ENCODE peak calls at places on chromosomes 4 and X, in ten cellular contexts. F, N, U, S, R, P, V, T, D and Z are unnamed samples.

GRCh38 chr4:37978509-37978908 is 18.3 kb downstream of the PTTG2 start:
- DNase-seq in S (no peak), P (no peak), N (no peak), U (no peak), V (no peak), D (no peak), F (no peak), T (no peak), R (no peak), Z (no peak)

GRCh38 chr4:13561673-13562072 is 17.4 kb upstream of the NKX3-2 start:
- DNase-seq in T (no peak), N (no peak), S (no peak), F (no peak), D (no peak), R (no peak), P (no peak), V (no peak), U (no peak), Z (no peak)

GRCh38 chr4:171024720-171025303 is 788.4 kb upstream of the GALNTL6 start:
- DNase-seq in D (no peak), P (no peak), R (no peak), T (no peak), S (no peak), N (no peak), U (no peak), V (no peak), F (no peak), Z (no peak)

GRCh38 chr4:7301846-7302630 is 109.7 kb downstream of the SORCS2 start:
- DNase-seq in R (no peak), T (no peak), N (no peak), S (no peak), D (no peak), U (no peak), P (no peak), V (no peak), F (no peak), Z (no peak)

GRCh38 chr4:81375745-81376144 is 96.0 kb downstream of the RASGEF1B start:
- DNase-seq in S (no peak), P (no peak), F (no peak), D (no peak), U (no peak), R (no peak), T (no peak), N (no peak), V (no peak), Z (no peak)

GRCh38 chr4:137509855-137510282 is 22.4 kb downstream of the PCDH18 start:
- DNase-seq in V (no peak), D (no peak), F (no peak), S (no peak), P (no peak), R (no peak), U (no peak), N (no peak), T (no peak), Z (no peak)

GRCh38 chr4:68808060-68808459 is 7.7 kb upstream of the UGT2B10 start:
- DNase-seq in P (no peak), D (no peak), F (no peak), N (no peak), T (no peak), V (no peak), R (no peak), U (no peak), S (no peak), Z (no peak)

GRCh38 chrX:134423606-134424005 is 36.4 kb upstream of the HPRT1 start:
- DNase-seq in T (no peak), V (peak), S (no peak), D (no peak), P (no peak), U (no peak), R (no peak), F (no peak), N (no peak), Z (no peak)

GRCh38 chr4:114025176-114025777 is 45.8 kb upstream of the ARSJ start:
- DNase-seq in P (no peak), F (no peak), U (no peak), N (no peak), R (no peak), S (no peak), V (no peak), T (no peak), D (no peak), Z (no peak)

GRCh38 chr4:162506253-162506652 is 342.5 kb upstream of the FSTL5 start:
- DNase-seq in V (no peak), S (no peak), R (no peak), D (no peak), P (no peak), U (no peak), T (no peak), N (no peak), F (no peak), Z (no peak)

GRCh38 chr4:8759987-8760386 is 111.7 kb downstream of the HMX1 start:
- DNase-seq in U (no peak), N (no peak), S (no peak), T (no peak), D (peak), F (no peak), P (no peak), V (no peak), R (no peak), Z (no peak)

GRCh38 chr4:74059161-74059829 is 20.8 kb upstream of the CXCL3 start:
- DNase-seq in P (no peak), R (no peak), F (no peak), S (no peak), D (no peak), V (no peak), T (no peak), U (no peak), N (no peak), Z (no peak)

GRCh38 chr4:183823394-183823793 is 81.7 kb upstream of the STOX2 start:
- DNase-seq in S (no peak), D (no peak), F (peak), V (no peak), U (no peak), N (no peak), R (no peak), P (no peak), T (no peak), Z (peak)

GRCh38 chr4:169604903-169605331 is 7.5 kb downstream of the NEK1 start:
- DNase-seq in S (no peak), D (no peak), P (no peak), N (no peak), R (no peak), T (no peak), V (no peak), U (no peak), F (no peak), Z (no peak)

GRCh38 chr4:1235381-1236102 is 13.4 kb downstream of the CTBP1 start:
- DNase-seq in D (peak), P (no peak), N (no peak), R (no peak), F (no peak), T (no peak), V (no peak), U (no peak), S (no peak), Z (no peak)

GRCh38 chr4:2942037-2942531 is 21.1 kb downstream of the NOP14 start:
- DNase-seq in U (no peak), F (no peak), N (no peak), T (no peak), D (no peak), P (no peak), R (no peak), V (no peak), S (no peak), Z (no peak)

GRCh38 chr4:47561331-47561730 is 76.3 kb downstream of the ATP10D start:
- DNase-seq in P (no peak), D (no peak), F (no peak), N (no peak), S (no peak), V (no peak), U (no peak), R (no peak), T (no peak), Z (no peak)

GRCh38 chr4:41611881-41612871 is 74.2 kb downstream of the LIMCH1 start:
- DNase-seq in D (peak), S (peak), T (no peak), P (peak), R (peak), F (no peak), U (no peak), N (no peak), V (no peak), Z (no peak)

GRCh38 chr4:122827258-122827887 is 742 bp downstream of the FGF2 start:
- DNase-seq in U (no peak), V (peak), P (peak), S (no peak), F (no peak), R (peak), T (no peak), D (peak), N (no peak), Z (no peak)

GRCh38 chr4:68342139-68342538 is 7.8 kb downstream of the YTHDC1 start:
- DNase-seq in P (peak), T (no peak), F (no peak), V (peak), D (no peak), R (no peak), S (no peak), N (no peak), U (no peak), Z (peak)

GRCh38 chrX:95885074-95885473 is 799.6 kb upstream of the DIAPH2 start:
- DNase-seq in V (no peak), N (no peak), P (peak), S (no peak), F (no peak), U (no peak), D (no peak), R (no peak), T (no peak), Z (peak)

GRCh38 chrX:32893751-32894150 is 317.6 kb downstream of the DMD start:
- DNase-seq in V (no peak), P (no peak), U (no peak), S (no peak), N (no peak), T (no peak), F (no peak), D (no peak), R (no peak), Z (no peak)

GRCh38 chrX:40579880-40580536 is 762 bp upstream of the ATP6AP2 start:
- DNase-seq in S (no peak), V (peak), F (no peak), P (no peak), U (no peak), R (no peak), D (no peak), T (no peak), N (no peak), Z (no peak)

GRCh38 chr4:38904090-38904666 is 36.6 kb downstream of the FAM114A1 start:
- DNase-seq in N (no peak), T (no peak), D (no peak), F (no peak), V (no peak), P (no peak), R (no peak), U (no peak), S (no peak), Z (no peak)

GRCh38 chr4:137531121-137531520 is 1.2 kb downstream of the PCDH18 start:
- DNase-seq in N (no peak), T (no peak), P (no peak), U (no peak), R (no peak), F (no peak), D (peak), S (no peak), V (no peak), Z (no peak)

GRCh38 chr4:140188975-140189374 is 35.0 kb upstream of the MAML3 start:
- DNase-seq in F (peak), U (no peak), P (no peak), S (no peak), D (peak), N (no peak), T (no peak), V (no peak), R (no peak), Z (peak)

GRCh38 chr4:104066533-104066932 is 346.7 kb upstream of the TACR3 start:
- DNase-seq in P (no peak), T (no peak), D (no peak), U (no peak), N (no peak), V (no peak), S (no peak), R (no peak), F (no peak), Z (no peak)

GRCh38 chr4:3442959-3443749 is 1.4 kb downstream of the HGFAC start:
- DNase-seq in T (no peak), P (peak), U (peak), N (peak), F (peak), V (peak), R (peak), D (no peak), S (no peak), Z (no peak)

GRCh38 chr4:68369474-68369805 is 19.6 kb upstream of the YTHDC1 start:
- DNase-seq in V (no peak), T (no peak), D (no peak), P (no peak), N (no peak), R (no peak), U (no peak), S (no peak), F (no peak), Z (peak)

GRCh38 chrX:20333672-20334071 is 67.0 kb upstream of the RPS6KA3 start:
- DNase-seq in R (no peak), F (no peak), T (no peak), P (no peak), S (no peak), U (peak), D (no peak), N (no peak), V (no peak), Z (no peak)

GRCh38 chrX:154712781-154713391 is 38.0 kb downstream of the GAB3 start:
- DNase-seq in N (no peak), D (no peak), T (no peak), U (no peak), S (no peak), R (no peak), P (no peak), V (no peak), F (peak), Z (no peak)

GRCh38 chr4:104015680-104016079 is 295.9 kb upstream of the TACR3 start:
- DNase-seq in P (no peak), V (no peak), S (no peak), F (no peak), U (no peak), T (no peak), R (no peak), D (no peak), N (no peak), Z (no peak)

GRCh38 chr4:24330198-24330972 is 254.0 kb downstream of the DHX15 start:
- DNase-seq in D (no peak), U (no peak), S (no peak), T (no peak), F (no peak), N (no peak), P (no peak), V (no peak), R (no peak), Z (peak)